ENCODE peak calls at places on chromosomes 16 and 17, in five cellular contexts. H, T, K, O and G are unnamed samples.

GRCh38 chr16:17452931-17453330 is 17.8 kb downstream of the XYLT1 start:
- DNase-seq in H (peak; percentile 44), T (no peak), K (no peak), O (no peak), G (no peak)

GRCh38 chr17:52383493-52384100 is 225.1 kb upstream of the CA10 start:
- DNase-seq in H (peak; percentile 0), T (no peak), K (peak; percentile 70), O (peak; percentile 12), G (peak; percentile 55)

GRCh38 chr17:3827124-3827773 is 18.8 kb downstream of the NCBP3 start:
- DNase-seq in H (peak; percentile 66), T (no peak), K (peak; percentile 86), O (peak; percentile 41), G (peak; percentile 61)

GRCh38 chr16:88533381-88533831 is 36.8 kb upstream of the ZC3H18 start:
- DNase-seq in H (peak; percentile 47), T (no peak), K (no peak), O (no peak), G (no peak)

GRCh38 chr16:1494129-1494640 is 1.0 kb downstream of the TELO2 start:
- DNase-seq in H (peak; percentile 69), T (no peak), K (peak; percentile 77), O (no peak), G (peak; percentile 82)

GRCh38 chr16:9695152-9695551 is 487.1 kb downstream of the GRIN2A start:
- DNase-seq in H (no peak), T (no peak), K (no peak), O (no peak), G (no peak)

GRCh38 chr17:29180051-29180787 is at the start of gene MYO18A:
- DNase-seq in H (peak; percentile 71), T (no peak), K (peak; percentile 82), O (peak; percentile 81), G (peak; percentile 96)

GRCh38 chr16:3999479-3999868 is 116.8 kb downstream of the ADCY9 start:
- DNase-seq in H (peak; percentile 81), T (no peak), K (peak; percentile 29), O (no peak), G (no peak)

GRCh38 chr17:410674-411401 is 58.2 kb upstream of the RPH3AL start:
- DNase-seq in H (peak; percentile 12), T (no peak), K (peak; percentile 42), O (peak; percentile 28), G (peak; percentile 48)

GRCh38 chr17:77143306-77143705 is 2.5 kb downstream of the SEC14L1 start:
- DNase-seq in H (no peak), T (no peak), K (no peak), O (no peak), G (no peak)

GRCh38 chr16:7236824-7237410 is 95.7 kb upstream of the RBFOX1 start:
- DNase-seq in H (no peak), T (no peak), K (no peak), O (no peak), G (peak; percentile 18)

GRCh38 chr16:70646260-70647241 is at the start of gene IL34:
- DNase-seq in H (no peak), T (no peak), K (no peak), O (no peak), G (peak; percentile 77)

GRCh38 chr17:78991906-78992532 is 12.3 kb upstream of the LGALS3BP start:
- DNase-seq in H (no peak), T (no peak), K (no peak), O (no peak), G (peak; percentile 26)

GRCh38 chr16:80680839-80681238 is 123.6 kb downstream of the CDYL2 start:
- DNase-seq in H (no peak), T (no peak), K (no peak), O (no peak), G (no peak)

GRCh38 chr16:10625595-10626357 is 45.4 kb upstream of the EMP2 start:
- DNase-seq in H (peak; percentile 31), T (no peak), K (peak; percentile 72), O (no peak), G (no peak)

GRCh38 chr17:72429066-72429638 is 308.3 kb downstream of the SOX9 start:
- DNase-seq in H (no peak), T (no peak), K (no peak), O (no peak), G (no peak)

GRCh38 chr16:7051586-7052349 is 280.9 kb upstream of the RBFOX1 start:
- DNase-seq in H (no peak), T (no peak), K (no peak), O (no peak), G (no peak)

GRCh38 chr17:32701860-32702259 is 175.1 kb downstream of the MYO1D start:
- DNase-seq in H (no peak), T (no peak), K (no peak), O (no peak), G (no peak)

GRCh38 chr16:12901204-12901596 is 198 bp upstream of the SHISA9 start:
- DNase-seq in H (no peak), T (no peak), K (no peak), O (no peak), G (peak; percentile 37)

GRCh38 chr17:1108810-1109605 is 70.8 kb downstream of the ABR start:
- DNase-seq in H (peak; percentile 44), T (no peak), K (peak; percentile 66), O (no peak), G (peak; percentile 85)

GRCh38 chr17:21375757-21376584 is at the start of gene KCNJ12:
- DNase-seq in H (no peak), T (no peak), K (peak; percentile 43), O (no peak), G (peak; percentile 79)

GRCh38 chr17:58918879-58919278 is 163.2 kb downstream of the PPM1E start:
- DNase-seq in H (no peak), T (no peak), K (no peak), O (no peak), G (no peak)

GRCh38 chr16:23670137-23670776 is 8.4 kb upstream of the PLK1 start:
- DNase-seq in H (peak; percentile 95), T (peak; percentile 77), K (no peak), O (no peak), G (no peak)

GRCh38 chr16:67249178-67249759 is 490 bp downstream of the SLC9A5 start:
- DNase-seq in H (no peak), T (no peak), K (no peak), O (no peak), G (no peak)

GRCh38 chr16:12089492-12090161 is 113.1 kb downstream of the SNX29 start:
- DNase-seq in H (peak; percentile 81), T (no peak), K (no peak), O (peak; percentile 45), G (no peak)

GRCh38 chr16:50497592-50497991 is 50.6 kb upstream of the NKD1 start:
- DNase-seq in H (peak; percentile 13), T (no peak), K (no peak), O (no peak), G (no peak)

GRCh38 chr17:82517230-82517865 is 2.2 kb upstream of the FOXK2 start:
- DNase-seq in H (no peak), T (no peak), K (no peak), O (no peak), G (no peak)

GRCh38 chr17:12927541-12928425 is 90.0 kb downstream of the ELAC2 start:
- DNase-seq in H (no peak), T (no peak), K (no peak), O (no peak), G (no peak)

GRCh38 chr17:65228734-65229390 is 91.7 kb downstream of the RGS9 start:
- DNase-seq in H (peak; percentile 22), T (peak; percentile 89), K (no peak), O (peak; percentile 40), G (peak; percentile 90)

GRCh38 chr17:7856081-7856791 is 1.1 kb downstream of the NAA38 start:
- DNase-seq in H (no peak), T (no peak), K (no peak), O (peak; percentile 20), G (peak; percentile 59)

GRCh38 chr16:29290631-29291247 is 115.8 kb downstream of the NPIPB11 start:
- DNase-seq in H (peak; percentile 92), T (peak; percentile 44), K (peak; percentile 94), O (peak; percentile 91), G (no peak)

GRCh38 chr16:71687853-71688252 is 36.6 kb downstream of the PHLPP2 start:
- DNase-seq in H (no peak), T (no peak), K (no peak), O (no peak), G (no peak)
- TF ChIP-seq RCOR1 in H (no peak), T (no peak), K (no peak), O (no peak), G (no peak)

GRCh38 chr16:56909484-56910113 is 22.3 kb upstream of the HERPUD1 start:
- DNase-seq in H (no peak), T (no peak), K (no peak), O (no peak), G (peak; percentile 49)
- TF ChIP-seq RCOR1 in H (no peak), T (no peak), K (no peak), O (no peak), G (no peak)

DNA sequence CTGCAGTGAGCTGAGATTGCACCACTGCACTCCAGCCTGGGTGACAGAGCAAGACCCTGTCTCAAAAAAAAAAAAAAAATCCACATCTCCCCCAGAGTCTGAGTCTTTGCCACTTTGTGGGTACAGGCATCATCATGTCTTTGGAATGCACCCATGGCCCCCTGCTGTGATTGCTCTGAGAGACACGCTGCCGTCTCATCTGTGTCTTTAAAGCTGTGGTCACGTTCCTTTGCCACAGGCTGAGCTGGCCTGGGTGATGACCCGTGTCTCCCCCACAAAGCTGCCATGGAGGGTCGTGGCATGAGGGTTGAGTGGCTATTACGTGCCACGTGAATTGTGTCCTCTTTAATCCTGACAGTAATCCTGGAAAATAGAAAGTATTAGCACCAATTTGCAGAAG is 20.2 kb downstream of the CRISPLD2 start:
- DNase-seq in H (peak; percentile 86), T (no peak), K (peak; percentile 37), O (no peak), G (peak; percentile 21)
- TF ChIP-seq RCOR1 in H (no peak), T (no peak), K (no peak), O (no peak), G (no peak)

GRCh38 chr17:50079334-50080095 is 15.6 kb upstream of the PDK2 start:
- DNase-seq in H (no peak), T (no peak), K (peak; percentile 87), O (peak; percentile 67), G (no peak)
- TF ChIP-seq RCOR1 in H (no peak), T (no peak), K (no peak), O (peak; percentile 6), G (no peak)

GRCh38 chr17:73835605-73836004 is 191.4 kb upstream of the SDK2 start:
- DNase-seq in H (no peak), T (no peak), K (no peak), O (no peak), G (no peak)
- TF ChIP-seq RCOR1 in H (no peak), T (no peak), K (no peak), O (no peak), G (no peak)

DNA sequence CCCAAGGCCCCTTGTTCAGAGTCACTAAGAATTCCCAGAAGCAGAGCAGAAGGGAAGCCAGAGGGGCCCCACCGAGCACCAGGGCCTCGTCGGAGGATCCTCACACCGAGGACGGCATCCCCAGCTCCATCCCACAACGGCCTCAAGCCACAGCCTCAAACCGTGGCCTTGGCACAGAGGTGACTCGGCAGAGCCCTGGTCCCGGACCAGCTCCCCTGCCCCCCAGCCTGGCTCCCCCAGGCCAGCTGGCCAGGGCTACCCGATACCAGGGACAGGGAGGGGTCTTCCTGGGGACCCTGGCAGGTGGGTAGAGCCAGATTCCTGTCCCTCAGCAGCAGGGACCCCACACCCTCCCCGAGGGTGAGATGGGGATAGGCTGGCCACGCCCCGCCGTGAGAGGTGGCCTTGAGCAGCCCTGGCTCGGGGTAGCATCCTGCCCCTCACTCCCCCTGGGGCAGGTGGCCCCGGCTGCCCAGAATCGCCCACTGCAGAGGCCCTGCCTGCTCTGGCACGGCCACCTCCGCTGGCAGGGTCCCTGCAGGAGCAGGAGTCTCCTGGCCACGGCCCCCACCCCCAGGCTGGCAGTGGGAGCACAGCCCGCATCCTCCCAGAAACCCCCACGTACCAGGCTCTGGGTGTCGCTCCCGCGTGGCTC is 5.6 kb upstream of the PVALEF start:
- DNase-seq in H (no peak), T (no peak), K (no peak), O (no peak), G (no peak)
- TF ChIP-seq RCOR1 in H (no peak), T (no peak), K (no peak), O (no peak), G (no peak)